ENCODE peak calls at places on chromosomes 3 and 15, in seven cellular contexts. One of them, this sample, is unnamed.
A peak's percentile ranks its signal among the peaks of the same experiment; 100 is the strongest.

GRCh38 chr3:148309390-148310035 is 388.2 kb upstream of the AGTR1 start:
- DNase-seq in naive thymus-derived CD8-positive, alpha-beta T cell: no peak
- DNase-seq in brain microvascular endothelial cell: peak; percentile 55
- DNase-seq in germinal center: no peak
- DNase-seq in stimulated activated CD4-positive, alpha-beta T cell treated with anti-CD3 and anti-CD28 coated beads, Interleukin-1b, Interleukin-23, amount 100 ng/mL, for 24 hours: no peak
- DNase-seq in fibroblast of lung: peak; percentile 40
- DNase-seq in pons: no peak
- DNase-seq in this sample: no peak

GRCh38 chr3:134317106-134317947 is 56.9 kb downstream of the AMOTL2 start:
- DNase-seq in stimulated activated CD4-positive, alpha-beta T cell treated with anti-CD3 and anti-CD28 coated beads, Interleukin-1b, Interleukin-23, amount 100 ng/mL, for 24 hours: no peak
- DNase-seq in fibroblast of lung: peak; percentile 64
- DNase-seq in germinal center: no peak
- DNase-seq in brain microvascular endothelial cell: no peak
- DNase-seq in pons: no peak
- DNase-seq in naive thymus-derived CD8-positive, alpha-beta T cell: no peak
- DNase-seq in this sample: no peak

GRCh38 chr15:33021806-33022389 is 172.6 kb downstream of the FMN1 start:
- DNase-seq in naive thymus-derived CD8-positive, alpha-beta T cell: peak; percentile 42
- DNase-seq in pons: peak; percentile 86
- DNase-seq in fibroblast of lung: peak; percentile 52
- DNase-seq in germinal center: peak; percentile 19
- DNase-seq in stimulated activated CD4-positive, alpha-beta T cell treated with anti-CD3 and anti-CD28 coated beads, Interleukin-1b, Interleukin-23, amount 100 ng/mL, for 24 hours: no peak
- DNase-seq in brain microvascular endothelial cell: peak; percentile 57
- DNase-seq in this sample: no peak

GRCh38 chr15:52658955-52659354 is 20.2 kb downstream of the ATOSA start:
- DNase-seq in naive thymus-derived CD8-positive, alpha-beta T cell: peak; percentile 46
- DNase-seq in fibroblast of lung: no peak
- DNase-seq in pons: no peak
- DNase-seq in stimulated activated CD4-positive, alpha-beta T cell treated with anti-CD3 and anti-CD28 coated beads, Interleukin-1b, Interleukin-23, amount 100 ng/mL, for 24 hours: no peak
- DNase-seq in brain microvascular endothelial cell: no peak
- DNase-seq in germinal center: no peak
- DNase-seq in this sample: peak; percentile 42

GRCh38 chr3:60403866-60404265 is 847.4 kb downstream of the FHIT start:
- DNase-seq in pons: no peak
- DNase-seq in stimulated activated CD4-positive, alpha-beta T cell treated with anti-CD3 and anti-CD28 coated beads, Interleukin-1b, Interleukin-23, amount 100 ng/mL, for 24 hours: no peak
- DNase-seq in naive thymus-derived CD8-positive, alpha-beta T cell: no peak
- DNase-seq in brain microvascular endothelial cell: no peak
- DNase-seq in fibroblast of lung: no peak
- DNase-seq in germinal center: no peak
- DNase-seq in this sample: no peak

GRCh38 chr3:184180165-184180564 is 5.5 kb downstream of the AP2M1 start:
- DNase-seq in brain microvascular endothelial cell: peak; percentile 62
- DNase-seq in naive thymus-derived CD8-positive, alpha-beta T cell: no peak
- DNase-seq in pons: no peak
- DNase-seq in fibroblast of lung: peak; percentile 67
- DNase-seq in germinal center: no peak
- DNase-seq in stimulated activated CD4-positive, alpha-beta T cell treated with anti-CD3 and anti-CD28 coated beads, Interleukin-1b, Interleukin-23, amount 100 ng/mL, for 24 hours: no peak
- DNase-seq in this sample: no peak

GRCh38 chr3:101521251-101521701 is 8.3 kb upstream of the SENP7 start:
- DNase-seq in stimulated activated CD4-positive, alpha-beta T cell treated with anti-CD3 and anti-CD28 coated beads, Interleukin-1b, Interleukin-23, amount 100 ng/mL, for 24 hours: no peak
- DNase-seq in pons: no peak
- DNase-seq in germinal center: no peak
- DNase-seq in naive thymus-derived CD8-positive, alpha-beta T cell: peak; percentile 61
- DNase-seq in brain microvascular endothelial cell: no peak
- DNase-seq in fibroblast of lung: no peak
- DNase-seq in this sample: peak; percentile 79

GRCh38 chr15:47762621-47763020 is 45.3 kb downstream of the SEMA6D start:
- DNase-seq in pons: no peak
- DNase-seq in germinal center: no peak
- DNase-seq in stimulated activated CD4-positive, alpha-beta T cell treated with anti-CD3 and anti-CD28 coated beads, Interleukin-1b, Interleukin-23, amount 100 ng/mL, for 24 hours: no peak
- DNase-seq in naive thymus-derived CD8-positive, alpha-beta T cell: no peak
- DNase-seq in fibroblast of lung: no peak
- DNase-seq in brain microvascular endothelial cell: no peak
- DNase-seq in this sample: no peak

GRCh38 chr3:127702151-127702578 is 29.4 kb downstream of the ABTB1 start:
- DNase-seq in naive thymus-derived CD8-positive, alpha-beta T cell: no peak
- DNase-seq in brain microvascular endothelial cell: no peak
- DNase-seq in germinal center: no peak
- DNase-seq in pons: no peak
- DNase-seq in stimulated activated CD4-positive, alpha-beta T cell treated with anti-CD3 and anti-CD28 coated beads, Interleukin-1b, Interleukin-23, amount 100 ng/mL, for 24 hours: no peak
- DNase-seq in fibroblast of lung: no peak
- DNase-seq in this sample: no peak

GRCh38 chr3:81105761-81106160 is 655.7 kb downstream of the GBE1 start:
- DNase-seq in germinal center: no peak
- DNase-seq in stimulated activated CD4-positive, alpha-beta T cell treated with anti-CD3 and anti-CD28 coated beads, Interleukin-1b, Interleukin-23, amount 100 ng/mL, for 24 hours: no peak
- DNase-seq in naive thymus-derived CD8-positive, alpha-beta T cell: no peak
- DNase-seq in pons: no peak
- DNase-seq in brain microvascular endothelial cell: no peak
- DNase-seq in fibroblast of lung: peak; percentile 40
- DNase-seq in this sample: no peak

GRCh38 chr15:90337256-90337655 is 14.8 kb upstream of the ZNF774 start:
- DNase-seq in stimulated activated CD4-positive, alpha-beta T cell treated with anti-CD3 and anti-CD28 coated beads, Interleukin-1b, Interleukin-23, amount 100 ng/mL, for 24 hours: no peak
- DNase-seq in pons: no peak
- DNase-seq in germinal center: no peak
- DNase-seq in brain microvascular endothelial cell: no peak
- DNase-seq in fibroblast of lung: no peak
- DNase-seq in naive thymus-derived CD8-positive, alpha-beta T cell: no peak
- DNase-seq in this sample: no peak

GRCh38 chr15:69414702-69415161 is 583 bp downstream of the KIF23 start:
- DNase-seq in stimulated activated CD4-positive, alpha-beta T cell treated with anti-CD3 and anti-CD28 coated beads, Interleukin-1b, Interleukin-23, amount 100 ng/mL, for 24 hours: no peak
- DNase-seq in brain microvascular endothelial cell: peak; percentile 92
- DNase-seq in naive thymus-derived CD8-positive, alpha-beta T cell: peak; percentile 5
- DNase-seq in pons: no peak
- DNase-seq in fibroblast of lung: peak; percentile 95
- DNase-seq in germinal center: peak; percentile 59
- DNase-seq in this sample: no peak

GRCh38 chr15:60469893-60470641 is 8.9 kb downstream of the ICE2 start:
- DNase-seq in germinal center: no peak
- DNase-seq in brain microvascular endothelial cell: no peak
- DNase-seq in naive thymus-derived CD8-positive, alpha-beta T cell: no peak
- DNase-seq in pons: no peak
- DNase-seq in fibroblast of lung: no peak
- DNase-seq in stimulated activated CD4-positive, alpha-beta T cell treated with anti-CD3 and anti-CD28 coated beads, Interleukin-1b, Interleukin-23, amount 100 ng/mL, for 24 hours: no peak
- DNase-seq in this sample: no peak

GRCh38 chr3:119555309-119555735 is 4.1 kb downstream of the CD80 start:
- DNase-seq in fibroblast of lung: no peak
- DNase-seq in naive thymus-derived CD8-positive, alpha-beta T cell: no peak
- DNase-seq in pons: peak; percentile 28
- DNase-seq in stimulated activated CD4-positive, alpha-beta T cell treated with anti-CD3 and anti-CD28 coated beads, Interleukin-1b, Interleukin-23, amount 100 ng/mL, for 24 hours: no peak
- DNase-seq in germinal center: no peak
- DNase-seq in brain microvascular endothelial cell: no peak
- DNase-seq in this sample: no peak

GRCh38 chr15:56244811-56245576 is 1.3 kb upstream of the RFX7 start:
- DNase-seq in fibroblast of lung: no peak
- DNase-seq in germinal center: peak; percentile 44
- DNase-seq in stimulated activated CD4-positive, alpha-beta T cell treated with anti-CD3 and anti-CD28 coated beads, Interleukin-1b, Interleukin-23, amount 100 ng/mL, for 24 hours: peak; percentile 15
- DNase-seq in naive thymus-derived CD8-positive, alpha-beta T cell: peak; percentile 25
- DNase-seq in pons: peak; percentile 35
- DNase-seq in brain microvascular endothelial cell: peak; percentile 5
- DNase-seq in this sample: peak; percentile 6

GRCh38 chr15:90860942-90861675 is 7.3 kb upstream of the FURIN start:
- DNase-seq in naive thymus-derived CD8-positive, alpha-beta T cell: no peak
- DNase-seq in germinal center: no peak
- DNase-seq in fibroblast of lung: peak; percentile 81
- DNase-seq in pons: no peak
- DNase-seq in stimulated activated CD4-positive, alpha-beta T cell treated with anti-CD3 and anti-CD28 coated beads, Interleukin-1b, Interleukin-23, amount 100 ng/mL, for 24 hours: no peak
- DNase-seq in brain microvascular endothelial cell: no peak
- DNase-seq in this sample: no peak

GRCh38 chr3:10529809-10530208 is 24.4 kb upstream of the ATP2B2 start:
- DNase-seq in brain microvascular endothelial cell: no peak
- DNase-seq in stimulated activated CD4-positive, alpha-beta T cell treated with anti-CD3 and anti-CD28 coated beads, Interleukin-1b, Interleukin-23, amount 100 ng/mL, for 24 hours: no peak
- DNase-seq in naive thymus-derived CD8-positive, alpha-beta T cell: no peak
- DNase-seq in fibroblast of lung: no peak
- DNase-seq in germinal center: no peak
- DNase-seq in pons: no peak
- DNase-seq in this sample: no peak

GRCh38 chr15:77839431-77839830 is 206.7 kb upstream of the LINGO1 start:
- DNase-seq in brain microvascular endothelial cell: no peak
- DNase-seq in fibroblast of lung: no peak
- DNase-seq in pons: no peak
- DNase-seq in germinal center: no peak
- DNase-seq in stimulated activated CD4-positive, alpha-beta T cell treated with anti-CD3 and anti-CD28 coated beads, Interleukin-1b, Interleukin-23, amount 100 ng/mL, for 24 hours: no peak
- DNase-seq in naive thymus-derived CD8-positive, alpha-beta T cell: no peak
- DNase-seq in this sample: no peak

GRCh38 chr3:167731393-167731792 is 3.3 kb downstream of the PDCD10 start:
- DNase-seq in pons: no peak
- DNase-seq in fibroblast of lung: no peak
- DNase-seq in stimulated activated CD4-positive, alpha-beta T cell treated with anti-CD3 and anti-CD28 coated beads, Interleukin-1b, Interleukin-23, amount 100 ng/mL, for 24 hours: no peak
- DNase-seq in naive thymus-derived CD8-positive, alpha-beta T cell: no peak
- DNase-seq in brain microvascular endothelial cell: no peak
- DNase-seq in germinal center: no peak
- DNase-seq in this sample: no peak

GRCh38 chr15:44735482-44736260 is 657 bp upstream of the TRIM69 start:
- DNase-seq in fibroblast of lung: no peak
- DNase-seq in naive thymus-derived CD8-positive, alpha-beta T cell: no peak
- DNase-seq in stimulated activated CD4-positive, alpha-beta T cell treated with anti-CD3 and anti-CD28 coated beads, Interleukin-1b, Interleukin-23, amount 100 ng/mL, for 24 hours: no peak
- DNase-seq in germinal center: no peak
- DNase-seq in brain microvascular endothelial cell: no peak
- DNase-seq in pons: peak; percentile 52
- DNase-seq in this sample: no peak